ENCODE peak calls at places on chromosomes 13 and 19, in seven cellular contexts. E is A549, C is BE2C, H is kidney epithelial cell, F is tibial artery, N is adrenal gland, Z is GM12865. D is an unnamed sample.

GRCh38 chr19:49691243-49692101 is 556 bp downstream of the CPT1C start:
- DNase-seq in E (no peak), C (peak), H (no peak), F (peak), N (peak), Z (peak), D (no peak)

GRCh38 chr19:47742636-47743035 is 2.7 kb upstream of the NOP53 start:
- DNase-seq in E (no peak), C (no peak), H (no peak), F (no peak), N (no peak), Z (no peak), D (no peak)

GRCh38 chr13:24802074-24802473 is 38.1 kb downstream of the RNF17 start:
- DNase-seq in E (no peak), C (no peak), H (no peak), F (no peak), N (no peak), Z (no peak), D (peak)

GRCh38 chr19:20969898-20970297 is 46.8 kb downstream of the ZNF85 start:
- DNase-seq in E (no peak), C (no peak), H (no peak), F (no peak), N (no peak), Z (no peak), D (no peak)

GRCh38 chr13:39038569-39038898 is 278 bp downstream of the NHLRC3 start:
- DNase-seq in E (no peak), C (no peak), H (no peak), F (no peak), N (peak), Z (peak), D (no peak)

GRCh38 chr19:16428372-16429036 is 43.3 kb downstream of the EPS15L1 start:
- DNase-seq in E (no peak), C (no peak), H (no peak), F (no peak), N (no peak), Z (no peak), D (no peak)

GRCh38 chr19:20182232-20182785 is 15.3 kb downstream of the ZNF486 start:
- DNase-seq in E (no peak), C (no peak), H (no peak), F (no peak), N (no peak), Z (no peak), D (no peak)

GRCh38 chr13:96968027-96968426 is 26.2 kb downstream of the OXGR1 start:
- DNase-seq in E (no peak), C (no peak), H (no peak), F (no peak), N (no peak), Z (no peak), D (peak)

GRCh38 chr19:501646-502045 is 5.4 kb downstream of the MADCAM1 start:
- DNase-seq in E (no peak), C (no peak), H (no peak), F (no peak), N (no peak), Z (no peak), D (no peak)

GRCh38 chr13:73585236-73585635 is 526.4 kb downstream of the KLF5 start:
- DNase-seq in E (no peak), C (no peak), H (no peak), F (no peak), N (no peak), Z (no peak), D (no peak)

GRCh38 chr19:36081385-36081784 is 26.7 kb downstream of the WDR62 start:
- DNase-seq in E (no peak), C (no peak), H (no peak), F (no peak), N (no peak), Z (no peak), D (no peak)

GRCh38 chr13:109274188-109274821 is 512.1 kb downstream of the IRS2 start:
- DNase-seq in E (no peak), C (no peak), H (no peak), F (no peak), N (peak), Z (no peak), D (peak)

GRCh38 chr19:42512743-42513304 is 15.5 kb downstream of the CEACAM1 start:
- DNase-seq in E (no peak), C (no peak), H (no peak), F (no peak), N (no peak), Z (peak), D (no peak)

GRCh38 chr19:45467115-45467455 is 711 bp upstream of the FOSB start:
- DNase-seq in E (no peak), C (no peak), H (no peak), F (no peak), N (no peak), Z (no peak), D (peak)

GRCh38 chr19:15696654-15697194 is 23.8 kb downstream of the CYP4F12 start:
- DNase-seq in E (no peak), C (no peak), H (no peak), F (no peak), N (no peak), Z (peak), D (no peak)

GRCh38 chr13:44048326-44048725 is 168.6 kb downstream of the LACC1 start:
- DNase-seq in E (no peak), C (no peak), H (no peak), F (no peak), N (no peak), Z (peak), D (peak)

GRCh38 chr19:3047307-3048189 is 14.7 kb downstream of the TLE5 start:
- DNase-seq in E (peak), C (peak), H (no peak), F (peak), N (peak), Z (peak), D (peak)

GRCh38 chr19:21848706-21849105 is 12.7 kb upstream of the ZNF43 start:
- DNase-seq in E (peak), C (no peak), H (no peak), F (no peak), N (no peak), Z (no peak), D (no peak)

GRCh38 chr19:17333611-17334413 is 843 bp downstream of the ANO8 start:
- DNase-seq in E (peak), C (no peak), H (peak), F (no peak), N (peak), Z (peak), D (peak)

GRCh38 chr13:110841846-110842245 is 73.0 kb downstream of the ANKRD10 start:
- DNase-seq in E (no peak), C (no peak), H (peak), F (no peak), N (no peak), Z (no peak), D (peak)

GRCh38 chr19:32339988-32340874 is 5.2 kb upstream of the ZNF507 start:
- DNase-seq in E (peak), C (peak), H (no peak), F (peak), N (peak), Z (peak), D (peak)

DNA sequence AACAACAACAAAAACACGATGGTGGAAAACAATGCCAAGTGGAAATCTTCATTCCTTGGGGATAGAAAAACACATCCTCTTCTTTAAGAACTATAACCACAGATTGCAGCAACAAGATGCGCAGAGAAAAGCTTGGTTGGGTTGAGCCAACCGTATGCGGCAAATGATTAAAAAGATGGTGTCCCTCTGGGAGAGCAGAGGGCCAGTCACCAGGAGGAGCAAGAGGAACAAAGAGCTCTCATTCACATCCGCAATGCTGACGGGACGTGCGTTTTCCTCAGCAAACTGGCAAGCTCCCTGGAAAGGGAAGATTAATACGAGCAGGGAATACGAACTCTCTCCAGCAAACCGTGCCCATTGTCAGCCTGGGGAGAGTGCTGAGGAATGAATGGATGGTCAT is 141.6 kb downstream of the KATNAL1 start:
- DNase-seq in E (no peak), C (no peak), H (no peak), F (no peak), N (no peak), Z (no peak), D (no peak)
- TF ChIP-seq CTCF in E (no peak), C (no peak), H (no peak), F (no peak), N (no peak), Z (no peak), D (no peak)

DNA sequence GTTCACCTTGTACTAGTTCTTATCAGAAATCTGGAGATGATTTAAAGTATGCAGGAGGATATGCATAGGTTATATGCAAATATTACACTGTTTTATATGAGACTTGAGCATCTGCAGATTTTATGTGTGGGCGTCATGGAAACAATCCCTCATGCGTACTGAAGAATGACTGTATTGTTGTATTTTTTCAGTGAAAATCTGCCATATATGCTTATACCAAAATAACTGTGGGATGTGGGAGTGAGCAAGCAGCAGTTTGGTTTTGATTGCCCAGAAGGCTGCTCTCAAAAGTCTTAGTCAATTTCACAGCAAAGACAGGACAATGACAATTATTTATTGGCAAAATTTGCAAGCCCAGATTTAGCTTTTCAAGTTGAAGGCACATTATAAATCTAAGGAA is 238.9 kb upstream of the PCDH20 start:
- DNase-seq in E (no peak), C (no peak), H (no peak), F (no peak), N (no peak), Z (no peak), D (no peak)
- TF ChIP-seq CTCF in E (no peak), C (no peak), H (no peak), F (no peak), N (no peak), Z (no peak), D (no peak)

DNA sequence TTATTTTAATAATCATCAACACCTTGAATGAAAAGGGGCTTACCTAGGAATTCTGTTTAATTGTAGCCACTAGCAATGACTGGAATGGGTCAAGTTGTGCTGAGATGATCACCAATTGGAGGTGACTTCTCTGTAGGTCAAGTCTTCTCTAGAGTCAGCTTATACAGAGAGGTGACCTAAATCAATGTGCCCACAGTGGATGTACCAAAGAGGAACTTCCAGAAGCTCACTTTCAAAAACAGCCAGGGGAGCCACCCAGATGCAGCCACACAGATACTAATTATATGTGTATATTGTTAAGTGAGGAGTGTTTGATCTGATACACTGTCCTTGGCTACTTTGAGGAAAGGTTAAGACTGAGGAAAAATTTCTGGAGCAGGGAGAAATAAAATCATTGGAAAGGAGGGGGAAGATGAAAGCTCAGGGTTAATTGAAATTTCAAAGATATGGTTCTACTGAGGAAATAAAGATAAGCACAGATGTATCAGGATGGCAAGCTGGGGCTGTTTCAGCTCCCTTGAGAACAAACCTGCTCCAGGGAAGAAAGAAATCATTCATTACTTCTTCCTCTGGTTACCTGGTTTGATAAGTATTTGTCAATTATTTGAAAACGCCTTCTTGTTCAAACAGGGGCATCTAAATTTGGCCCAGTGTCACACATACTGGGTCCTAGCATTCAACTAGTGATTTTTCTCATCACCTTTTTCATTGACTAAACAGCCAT is 5.1 kb downstream of the GPR183 start:
- DNase-seq in E (no peak), C (no peak), H (no peak), F (no peak), N (no peak), Z (no peak), D (no peak)
- TF ChIP-seq CTCF in E (no peak), C (no peak), H (no peak), F (no peak), N (no peak), Z (no peak), D (no peak)

DNA sequence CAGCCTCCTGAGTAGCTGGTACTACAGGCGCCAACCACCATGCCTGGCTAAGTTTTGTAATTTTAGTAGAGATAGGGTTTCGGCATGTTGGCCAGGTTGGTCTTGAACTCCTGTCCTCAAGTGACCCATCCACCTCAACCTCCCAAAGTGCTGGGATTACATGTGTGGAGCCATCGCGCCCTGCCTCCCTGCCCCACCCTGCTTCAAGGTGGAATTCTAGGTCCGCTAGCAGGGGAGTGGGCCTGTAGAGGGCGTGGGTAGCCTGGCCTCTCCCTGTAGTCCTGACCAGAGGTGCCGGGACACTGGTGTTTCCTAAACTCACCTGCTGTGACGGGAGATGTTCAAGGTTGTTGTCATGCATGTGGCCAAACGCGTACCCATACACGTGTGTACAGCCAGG is 398 bp downstream of the SLC25A41 start:
- DNase-seq in E (no peak), C (no peak), H (no peak), F (no peak), N (no peak), Z (no peak), D (no peak)
- TF ChIP-seq CTCF in E (no peak), C (no peak), H (no peak), F (no peak), N (no peak), Z (no peak), D (no peak)

DNA sequence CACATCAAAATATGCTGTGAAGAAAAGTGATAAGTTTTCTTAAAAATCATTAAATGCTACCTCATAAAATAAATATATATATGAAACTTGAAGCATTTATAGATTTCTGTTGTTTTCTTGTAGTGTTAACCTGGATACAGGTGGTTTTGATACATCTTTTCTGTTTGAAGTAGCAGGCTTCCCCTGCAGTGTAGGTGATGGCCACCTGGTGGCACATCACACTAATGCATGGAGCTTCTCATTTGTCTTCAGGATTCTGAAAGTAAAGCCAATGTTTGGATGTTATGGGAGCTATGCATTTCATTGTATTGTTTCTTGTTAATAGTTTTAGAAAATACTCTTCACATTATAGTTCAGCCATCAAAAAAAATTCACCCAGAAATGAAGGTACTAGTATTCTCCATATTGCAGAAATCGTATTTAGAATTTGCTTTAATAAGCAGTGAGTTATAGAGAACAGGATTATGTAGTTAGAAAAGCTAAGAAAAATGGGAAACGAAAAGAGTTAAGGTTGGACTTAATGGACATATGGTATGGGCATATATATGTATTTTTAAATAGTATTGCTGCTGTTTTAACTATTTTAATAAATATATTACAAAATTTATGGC is 18.7 kb downstream of the GPR180 start:
- DNase-seq in E (peak), C (peak), H (no peak), F (no peak), N (no peak), Z (peak), D (peak)
- TF ChIP-seq CTCF in E (peak), C (peak), H (peak), F (no peak), N (peak), Z (peak), D (peak)

GRCh38 chr19:30146346-30146745 is 204.3 kb downstream of the URI1 start:
- DNase-seq in E (no peak), C (no peak), H (no peak), F (no peak), N (no peak), Z (no peak), D (no peak)
- TF ChIP-seq CTCF in E (no peak), C (no peak), H (no peak), F (no peak), N (no peak), Z (no peak), D (no peak)

DNA sequence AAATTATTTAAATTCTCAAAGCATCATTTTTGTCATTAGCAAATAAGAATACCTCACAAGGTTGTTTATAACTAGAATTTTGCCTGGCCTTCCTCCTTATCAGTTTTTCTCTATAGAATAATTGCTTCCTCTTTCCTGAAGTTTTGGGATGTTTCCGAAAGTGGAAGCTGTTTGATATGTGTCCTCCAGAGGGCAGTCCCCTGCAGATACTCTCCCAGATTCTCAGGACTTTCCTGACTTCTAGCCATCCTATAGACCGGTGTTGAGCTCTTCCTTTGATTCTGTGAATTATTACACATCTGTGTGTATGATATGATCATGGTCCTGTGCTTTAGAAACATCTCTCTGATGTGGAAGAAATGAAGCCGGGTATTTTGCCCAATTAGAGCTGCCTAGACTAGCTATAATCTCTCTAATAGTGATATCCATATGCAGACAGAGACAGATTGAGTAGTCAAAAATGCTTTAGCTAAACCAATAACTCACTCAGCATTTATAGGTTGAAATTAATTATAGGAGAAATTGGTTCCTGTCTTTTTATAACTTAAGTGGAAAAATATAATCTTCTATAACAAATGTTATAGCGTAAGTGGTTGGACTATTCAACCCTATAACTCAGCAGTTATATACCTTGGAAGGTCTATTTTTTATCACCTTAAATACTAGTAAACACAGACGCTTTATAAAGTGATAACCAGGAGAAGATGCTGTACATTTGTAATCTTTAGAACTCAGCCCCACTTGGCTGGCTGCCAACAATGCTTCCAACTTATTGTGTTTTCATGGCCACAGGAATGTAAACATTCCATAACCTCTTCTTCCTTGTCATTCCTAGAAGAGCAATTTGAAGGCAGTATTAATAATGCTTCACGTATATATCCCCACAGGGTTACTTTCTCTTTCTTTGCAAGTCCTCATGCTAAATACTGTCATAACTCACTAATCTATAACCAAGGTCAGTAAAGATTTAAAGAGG is 201.0 kb upstream of the RXFP2 start:
- DNase-seq in E (no peak), C (peak), H (no peak), F (peak), N (no peak), Z (no peak), D (peak)
- TF ChIP-seq CTCF in E (peak), C (peak), H (peak), F (peak), N (peak), Z (no peak), D (peak)

DNA sequence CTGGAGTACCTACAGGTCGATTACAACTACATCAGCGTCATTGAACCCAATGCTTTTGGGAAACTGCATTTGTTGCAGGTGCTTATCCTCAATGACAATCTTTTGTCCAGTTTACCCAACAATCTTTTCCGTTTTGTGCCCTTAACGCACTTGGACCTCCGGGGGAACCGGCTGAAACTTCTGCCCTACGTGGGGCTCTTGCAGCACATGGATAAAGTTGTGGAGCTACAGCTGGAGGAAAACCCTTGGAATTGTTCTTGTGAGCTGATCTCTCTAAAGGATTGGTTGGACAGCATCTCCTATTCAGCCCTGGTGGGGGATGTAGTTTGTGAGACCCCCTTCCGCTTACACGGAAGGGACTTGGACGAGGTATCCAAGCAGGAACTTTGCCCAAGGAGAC is 4.7 kb downstream of the SLITRK5 start:
- DNase-seq in E (no peak), C (no peak), H (no peak), F (no peak), N (no peak), Z (no peak), D (no peak)
- TF ChIP-seq CTCF in E (no peak), C (no peak), H (no peak), F (no peak), N (no peak), Z (no peak), D (no peak)